ENCODE peak calls at places on chromosomes 13 and 19, in four cellular contexts. L is cardiac fibroblast; Q is head of caudate nucleus; A is CD8-positive, alpha-beta T cell. P is an unnamed sample.

GRCh38 chr19:19602713-19603320 is 15.7 kb downstream of the PBX4 start:
- DNase-seq in A (no peak), Q (no peak), L (no peak), P (no peak)

GRCh38 chr13:46012404-46012803 is 40.1 kb downstream of the ZC3H13 start:
- DNase-seq in L (no peak), Q (no peak), A (no peak), P (no peak)

GRCh38 chr19:29329460-29330134 is 116.6 kb upstream of the UQCRFS1 start:
- DNase-seq in A (no peak), Q (no peak), L (no peak), P (no peak)

GRCh38 chr13:37956536-37956935 is 87.0 kb upstream of the TRPC4 start:
- DNase-seq in A (no peak), Q (no peak), L (no peak), P (no peak)

GRCh38 chr13:81171065-81171647 is 830.2 kb upstream of the SPRY2 start:
- DNase-seq in Q (no peak), L (peak; percentile 47), A (no peak), P (no peak)

GRCh38 chr13:57865600-57866294 is 234.2 kb downstream of the PCDH17 start:
- DNase-seq in L (peak; percentile 21), A (no peak), Q (no peak), P (no peak)

GRCh38 chr19:16594131-16594586 is 21.9 kb upstream of the SLC35E1 start:
- DNase-seq in Q (no peak), A (no peak), L (no peak), P (no peak)

GRCh38 chr13:86572115-86572514 is 772.9 kb upstream of the SLITRK6 start:
- DNase-seq in Q (no peak), L (no peak), A (no peak), P (no peak)

GRCh38 chr13:80473695-80474094 is 132.8 kb upstream of the SPRY2 start:
- DNase-seq in L (peak; percentile 88), Q (no peak), A (no peak), P (no peak)

GRCh38 chr13:74129500-74130144 is 4.6 kb downstream of the KLF12 start:
- DNase-seq in Q (no peak), A (no peak), L (peak; percentile 22), P (no peak)

GRCh38 chr19:10364644-10365043 is 15.7 kb downstream of the TYK2 start:
- DNase-seq in Q (peak; percentile 72), A (no peak), L (no peak), P (no peak)

GRCh38 chr19:33781996-33782395 is 14.7 kb upstream of the KCTD15 start:
- DNase-seq in Q (no peak), L (peak; percentile 45), A (no peak), P (no peak)